ENCODE peak calls at places on chromosome 10, in seven cellular contexts. D is lower leg skin, C is fibroblast of lung, N is kidney epithelial cell, U is tibial artery, F is tibial nerve, B is keratinocyte. T is an unnamed sample.

GRCh38 chr10:18333616-18334015 is 193.4 kb downstream of the CACNB2 start:
- DNase-seq in D (no peak), C (no peak), N (no peak), U (no peak), F (no peak), B (no peak), T (no peak)

GRCh38 chr10:78408671-78409472 is 375.2 kb downstream of the RPS24 start:
- DNase-seq in D (no peak), C (peak), N (no peak), U (peak), F (peak), B (no peak), T (peak)

GRCh38 chr10:97974526-97975525 is 55.6 kb downstream of the CRTAC1 start:
- DNase-seq in D (no peak), C (no peak), N (no peak), U (no peak), F (no peak), B (no peak), T (no peak)

GRCh38 chr10:87818505-87819273 is 663 bp upstream of the ATAD1 start:
- DNase-seq in D (no peak), C (peak), N (no peak), U (peak), F (peak), B (no peak), T (peak)

GRCh38 chr10:13788701-13789447 is 202.1 kb downstream of the PRPF18 start:
- DNase-seq in D (peak), C (peak), N (no peak), U (peak), F (peak), B (no peak), T (no peak)

GRCh38 chr10:73908853-73909611 is 1.9 kb upstream of the PLAU start:
- DNase-seq in D (peak), C (peak), N (peak), U (peak), F (peak), B (peak), T (peak)

GRCh38 chr10:131926743-131927595 is 26.2 kb downstream of the PPP2R2D start:
- DNase-seq in D (no peak), C (no peak), N (no peak), U (no peak), F (no peak), B (no peak), T (no peak)

GRCh38 chr10:2627969-2628368 is 439.4 kb upstream of the PFKP start:
- DNase-seq in D (no peak), C (no peak), N (no peak), U (no peak), F (no peak), B (no peak), T (no peak)

GRCh38 chr10:120131183-120131582 is 238.7 kb downstream of the SEC23IP start:
- DNase-seq in D (no peak), C (peak), N (peak), U (no peak), F (no peak), B (no peak), T (no peak)

GRCh38 chr10:71681977-71682376 is 37.6 kb downstream of the C10orf105 start:
- DNase-seq in D (no peak), C (no peak), N (no peak), U (no peak), F (no peak), B (no peak), T (no peak)

GRCh38 chr10:71677261-71677660 is 42.3 kb downstream of the C10orf105 start:
- DNase-seq in D (no peak), C (no peak), N (no peak), U (no peak), F (no peak), B (no peak), T (no peak)

GRCh38 chr10:71675295-71675970 is 44.1 kb downstream of the C10orf105 start:
- DNase-seq in D (no peak), C (no peak), N (no peak), U (no peak), F (no peak), B (no peak), T (no peak)

GRCh38 chr10:71679425-71679824 is 40.2 kb downstream of the C10orf105 start:
- DNase-seq in D (no peak), C (no peak), N (no peak), U (no peak), F (no peak), B (no peak), T (no peak)

DNA sequence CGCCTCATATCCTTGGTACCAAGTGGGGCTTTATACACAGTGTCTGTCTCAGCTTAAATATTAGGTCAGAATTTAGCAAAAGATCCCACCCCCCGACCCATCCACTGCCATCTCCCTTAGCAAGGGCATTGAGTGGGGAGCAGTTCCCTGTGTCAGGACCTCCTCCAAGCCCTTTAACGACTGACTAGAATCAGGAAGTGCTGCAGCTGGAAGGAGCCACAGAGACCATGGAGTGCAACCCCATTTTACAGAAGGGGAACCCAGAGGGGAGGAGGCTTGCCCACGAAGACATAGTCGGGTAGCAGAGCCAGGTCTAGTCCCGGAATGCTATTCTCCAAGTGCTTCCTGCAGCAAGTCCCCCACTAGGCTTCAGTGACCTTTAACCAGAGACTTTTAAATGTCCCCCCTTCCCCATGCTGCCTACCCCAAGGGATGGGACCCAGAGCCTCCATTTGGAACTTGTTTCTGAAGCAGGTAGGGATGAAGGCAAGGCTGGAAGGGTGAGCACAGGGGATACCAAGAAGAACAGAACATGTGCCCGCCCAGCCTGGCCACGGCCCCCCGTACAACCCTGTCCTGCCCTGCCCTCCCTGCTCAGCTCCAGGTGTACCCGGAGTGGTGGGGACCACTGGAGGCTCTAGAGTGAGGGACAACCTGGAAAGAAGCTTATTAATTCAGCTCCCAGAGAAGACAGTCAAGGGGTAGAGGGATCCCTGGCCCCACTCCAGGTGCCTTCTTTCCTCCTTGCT is 41.3 kb downstream of the C10orf105 start:
- DNase-seq in D (no peak), C (no peak), N (no peak), U (no peak), F (no peak), B (no peak), T (no peak)
- TF ChIP-seq CTCF in D (no peak), C (no peak), N (no peak), U (no peak), F (no peak), B (no peak), T (no peak)

GRCh38 chr10:72303424-72304128 is 29.9 kb downstream of the DDIT4 start:
- DNase-seq in D (no peak), C (no peak), N (no peak), U (no peak), F (no peak), B (no peak), T (no peak)
- H3K4me3 ChIP-seq in D (no peak), C (no peak), N (no peak), U (no peak), F (no peak), B (no peak), T (no peak)

GRCh38 chr10:59675812-59676211 is 33.8 kb downstream of the SLC16A9 start:
- DNase-seq in D (no peak), C (no peak), N (no peak), U (no peak), F (no peak), B (no peak), T (no peak)
- TF ChIP-seq CTCF in D (no peak), C (peak), N (no peak), U (no peak), F (no peak), B (no peak), T (no peak)

GRCh38 chr10:11793762-11794479 is 29.2 kb upstream of the PROSER2 start:
- DNase-seq in D (no peak), C (peak), N (peak), U (no peak), F (no peak), B (no peak), T (no peak)
- H3K4me3 ChIP-seq in D (no peak), C (no peak), N (no peak), U (no peak), F (no peak), B (no peak), T (no peak)

T was measured in upper lobe of right lung.